ENCODE peak calls at places on chromosomes 16 and 17, in nine cellular contexts. U is CD4-positive, CD25-positive, alpha-beta regulatory T cell; M is A549; X is stomach; O is effector memory CD4-positive, alpha-beta T cell; S is tibial artery; I is adrenal gland; D is uterus; H is vagina. Q is an unnamed sample. For H3K4me1, the result is how much of the 10 kb centered on the place peaks cover.

GRCh38 chr17:81519284-81520020 is 6.9 kb upstream of the ACTG1 start:
- DNase-seq in M (peak), D (peak), I (peak), H (no peak), X (peak), U (peak), O (peak), S (no peak), Q (peak)

GRCh38 chr17:59845595-59846390 is 47.0 kb downstream of the TUBD1 start:
- DNase-seq in X (peak), H (no peak), U (peak), M (peak), O (no peak), D (no peak), I (peak), S (peak), Q (no peak)

GRCh38 chr17:81685108-81685507 is 1.3 kb downstream of the HGS start:
- DNase-seq in D (no peak), S (no peak), I (peak), M (no peak), O (no peak), U (no peak), X (no peak), H (no peak), Q (no peak)

GRCh38 chr17:50097455-50097854 is 2.3 kb downstream of the PDK2 start:
- DNase-seq in H (no peak), I (no peak), D (no peak), S (no peak), O (no peak), M (no peak), U (no peak), X (no peak), Q (no peak)

GRCh38 chr17:8488931-8489330 is 53.2 kb downstream of the NDEL1 start:
- DNase-seq in S (peak), U (no peak), M (peak), H (no peak), X (no peak), O (no peak), D (peak), I (peak), Q (peak)

GRCh38 chr16:2535644-2536021 is 2.2 kb upstream of the PDPK1 start:
- DNase-seq in X (no peak), H (no peak), O (no peak), S (peak), M (peak), D (peak), I (peak), U (no peak), Q (peak)

GRCh38 chr17:75779987-75780889 is 4.4 kb upstream of the UNK start:
- DNase-seq in H (no peak), O (no peak), X (no peak), U (no peak), S (no peak), I (no peak), M (no peak), D (no peak), Q (no peak)

GRCh38 chr17:38693700-38694329 is 11.3 kb upstream of the MLLT6 start:
- DNase-seq in O (no peak), X (peak), D (peak), U (no peak), S (peak), H (no peak), M (no peak), I (peak), Q (no peak)

GRCh38 chr17:46035112-46035818 is 36.2 kb downstream of the STH start:
- DNase-seq in M (no peak), U (no peak), O (peak), D (no peak), H (no peak), S (no peak), X (no peak), I (no peak), Q (no peak)

GRCh38 chr16:22681881-22682291 is 132.1 kb upstream of the HS3ST2 start:
- DNase-seq in D (no peak), H (no peak), S (no peak), I (no peak), U (no peak), M (no peak), O (no peak), X (no peak), Q (no peak)

GRCh38 chr17:71505200-71505599 is 615.6 kb upstream of the SOX9 start:
- DNase-seq in H (no peak), I (no peak), M (no peak), S (no peak), O (no peak), U (no peak), D (no peak), X (no peak), Q (no peak)

GRCh38 chr17:59723607-59724006 is 16.2 kb downstream of the VMP1 start:
- DNase-seq in H (no peak), D (no peak), X (no peak), I (no peak), M (no peak), U (no peak), S (no peak), O (no peak), Q (no peak)

GRCh38 chr17:31512104-31512740 is 120.7 kb downstream of the RAB11FIP4 start:
- DNase-seq in D (no peak), O (no peak), S (no peak), I (no peak), U (no peak), H (no peak), M (no peak), X (no peak), Q (no peak)
- H3K4me1 ChIP-seq in D (under half), O (under half), S (under half), I (under half), U (half or more), H (under half), M (under half), X (under half), Q (under half)

DNA sequence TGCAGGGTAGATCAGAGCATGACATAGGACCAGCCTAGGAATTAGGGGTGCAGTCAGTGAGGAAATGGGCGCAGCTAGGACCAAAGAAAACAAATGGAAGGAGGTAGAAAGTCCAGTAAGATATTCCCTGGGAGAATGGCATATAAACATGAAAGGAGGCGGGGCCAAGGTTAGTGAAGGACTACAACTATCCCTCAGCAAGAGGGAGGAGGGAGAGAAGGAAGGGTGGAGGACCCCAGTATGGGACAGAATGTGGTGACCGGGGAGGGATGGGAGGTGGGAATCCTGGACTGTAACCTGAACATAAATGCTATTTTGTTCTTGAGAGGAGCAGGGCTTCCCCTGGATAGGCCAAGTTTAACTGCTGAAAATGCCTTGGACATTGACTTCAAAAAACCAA is 22.8 kb downstream of the ITGB3 start:
- DNase-seq in O (no peak), U (no peak), S (no peak), D (no peak), M (no peak), X (no peak), H (no peak), I (no peak), Q (no peak)
- H3K4me1 ChIP-seq in O (under half), U (under half), S (under half), D (under half), M (under half), X (under half), H (half or more), I (under half), Q (half or more)

GRCh38 chr17:64006361-64007088 is 8.4 kb downstream of the PRR29 start:
- DNase-seq in D (no peak), U (no peak), I (peak), X (no peak), S (peak), O (no peak), M (no peak), H (peak), Q (no peak)

GRCh38 chr17:64008346-64008745 is 10.2 kb downstream of the PRR29 start:
- DNase-seq in I (no peak), S (no peak), X (no peak), D (no peak), M (no peak), H (no peak), O (no peak), U (no peak), Q (no peak)

GRCh38 chr17:64008830-64009229 is 10.7 kb downstream of the PRR29 start:
- DNase-seq in S (no peak), X (no peak), O (no peak), I (peak), D (no peak), H (peak), U (no peak), M (no peak), Q (peak)

GRCh38 chr17:64009571-64010402 is 10.6 kb downstream of the ICAM2 start:
- DNase-seq in H (no peak), S (no peak), X (no peak), M (no peak), O (no peak), I (peak), U (no peak), D (no peak), Q (no peak)

DNA sequence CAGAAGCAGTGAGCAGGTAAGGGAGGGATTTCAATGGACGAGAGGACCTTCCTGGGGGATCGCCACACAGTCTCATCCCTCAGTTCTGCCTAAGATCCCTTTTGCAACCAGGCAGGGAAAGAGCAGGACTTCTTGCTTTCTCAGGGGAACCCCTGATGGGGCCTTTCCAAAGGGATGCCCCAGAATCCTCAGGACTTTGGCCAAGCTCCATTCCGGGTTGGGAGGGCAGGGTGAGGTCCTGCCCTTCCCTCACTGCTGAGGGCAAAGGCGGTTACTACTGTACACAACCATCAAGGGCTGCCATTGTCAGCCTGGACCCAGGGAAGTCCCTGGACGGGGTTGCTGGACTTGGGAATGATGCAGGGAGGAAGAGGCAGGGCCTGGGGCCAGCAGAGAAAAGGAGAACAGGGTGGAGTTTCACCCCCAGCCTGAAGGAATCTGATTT is 9.7 kb downstream of the PRR29 start:
- DNase-seq in M (no peak), X (no peak), I (peak), U (no peak), O (no peak), S (no peak), D (no peak), H (peak), Q (peak)
- H3K4me1 ChIP-seq in M (under half), X (under half), I (under half), U (half or more), O (under half), S (under half), D (under half), H (under half), Q (under half)

GRCh38 chr17:795276-795675 is 13.1 kb downstream of the MRM3 start:
- DNase-seq in D (no peak), U (no peak), S (no peak), X (no peak), M (no peak), H (no peak), I (no peak), O (no peak), Q (no peak)

GRCh38 chr17:797236-797635 is 15.1 kb downstream of the MRM3 start:
- DNase-seq in I (no peak), O (no peak), D (no peak), S (no peak), H (no peak), X (no peak), U (no peak), M (no peak), Q (no peak)

GRCh38 chr17:795721-796120 is 13.6 kb downstream of the MRM3 start:
- DNase-seq in H (no peak), I (no peak), U (no peak), X (no peak), O (no peak), S (no peak), M (no peak), D (no peak), Q (no peak)

GRCh38 chr17:798246-798645 is 16.1 kb downstream of the MRM3 start:
- DNase-seq in S (no peak), U (no peak), M (no peak), I (no peak), H (no peak), X (no peak), O (no peak), D (no peak), Q (no peak)

DNA sequence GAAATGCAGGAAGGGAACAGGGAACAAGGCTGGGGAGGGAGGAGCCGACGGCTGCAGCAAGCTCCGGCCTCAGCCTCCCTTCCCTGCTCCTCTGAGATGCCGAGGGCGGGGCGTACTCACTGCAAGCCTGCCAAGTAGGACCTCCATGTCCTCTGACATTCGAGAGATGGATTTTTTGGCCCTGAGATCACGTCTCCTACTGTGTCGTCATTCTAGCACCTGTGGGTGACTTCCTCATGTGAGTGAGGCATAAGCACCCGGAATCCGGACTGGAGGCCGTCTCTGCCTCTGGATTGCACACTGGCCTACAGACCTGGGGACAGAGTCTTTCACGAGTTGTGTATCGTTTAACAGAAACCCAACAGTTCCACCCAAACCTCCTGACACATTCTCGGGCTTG is 14.5 kb downstream of the MRM3 start:
- DNase-seq in D (no peak), S (no peak), O (no peak), M (no peak), H (no peak), U (no peak), X (no peak), I (no peak), Q (no peak)
- H3K4me1 ChIP-seq in D (under half), S (under half), O (under half), M (under half), H (under half), U (under half), X (under half), I (under half), Q (under half)

GRCh38 chr17:78588258-78589030 is 11.2 kb upstream of the DNAH17 start:
- DNase-seq in U (no peak), S (no peak), H (no peak), O (no peak), X (no peak), D (no peak), M (no peak), I (no peak), Q (no peak)
- H3K4me1 ChIP-seq in U (under half), S (under half), H (under half), O (under half), X (under half), D (under half), M (under half), I (under half), Q (under half)

DNA sequence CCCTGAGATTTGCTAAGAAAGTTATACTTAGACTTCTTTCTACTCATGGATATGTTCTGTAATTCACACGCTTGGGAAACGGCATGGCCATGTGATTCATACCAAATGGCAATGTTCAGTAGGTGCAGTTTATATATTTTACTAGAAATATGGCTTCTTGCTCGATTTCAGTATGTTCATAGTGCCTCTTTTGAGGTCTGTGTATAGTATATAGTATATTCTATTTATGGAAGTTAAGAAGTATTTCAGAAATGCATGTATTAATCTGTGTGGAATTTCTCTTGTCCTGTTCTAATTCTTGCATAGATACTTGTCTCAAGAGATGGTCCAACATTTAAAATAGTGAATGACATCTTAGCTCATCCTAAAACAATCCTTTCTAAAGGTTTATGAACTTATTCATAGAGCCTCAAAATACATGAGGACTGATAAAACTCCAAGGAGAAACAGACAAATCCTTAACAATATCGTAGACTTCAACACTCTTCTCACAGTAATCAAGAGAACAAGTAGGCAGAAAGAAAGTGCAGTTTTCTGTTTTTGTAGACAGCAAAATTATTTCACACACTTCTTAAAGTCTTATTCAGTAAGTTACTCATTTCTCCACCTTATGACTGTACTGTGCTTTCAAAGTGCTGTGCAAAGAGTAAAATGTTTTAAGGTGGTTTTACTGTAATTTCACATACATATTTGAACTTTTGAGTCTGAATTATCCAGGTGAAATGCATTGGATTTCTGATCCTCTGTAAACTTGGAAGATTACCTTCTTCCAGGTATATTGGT is 11.1 kb downstream of the BPTF start:
- DNase-seq in O (no peak), M (no peak), S (no peak), X (no peak), H (no peak), I (no peak), D (no peak), U (no peak), Q (no peak)
- H3K4me1 ChIP-seq in O (under half), M (under half), S (under half), X (under half), H (half or more), I (under half), D (under half), U (under half), Q (under half)

GRCh38 chr16:55368205-55368604 is 44.2 kb downstream of the IRX6 start:
- DNase-seq in H (no peak), X (no peak), D (no peak), O (no peak), I (no peak), U (no peak), M (no peak), S (no peak), Q (no peak)

GRCh38 chr16:55373489-55373832 is 49.5 kb downstream of the IRX6 start:
- DNase-seq in O (no peak), M (no peak), H (no peak), D (no peak), S (no peak), I (no peak), U (no peak), X (no peak), Q (no peak)

GRCh38 chr16:55372792-55373488 is 48.9 kb downstream of the IRX6 start:
- DNase-seq in H (no peak), M (no peak), S (no peak), X (no peak), O (no peak), D (no peak), I (peak), U (no peak), Q (no peak)

GRCh38 chr16:55369151-55369550 is 45.1 kb downstream of the IRX6 start:
- DNase-seq in M (no peak), S (no peak), U (no peak), D (no peak), O (no peak), X (no peak), I (no peak), H (no peak), Q (no peak)

GRCh38 chr16:55370762-55371482 is 46.9 kb downstream of the IRX6 start:
- DNase-seq in X (peak), D (peak), S (peak), H (no peak), U (no peak), O (no peak), M (peak), I (peak), Q (peak)
- H3K4me1 ChIP-seq in X (under half), D (under half), S (under half), H (under half), U (under half), O (under half), M (under half), I (under half), Q (under half)

GRCh38 chr16:82047787-82048186 is 12.7 kb downstream of the HSD17B2 start:
- DNase-seq in H (no peak), D (no peak), O (no peak), X (no peak), S (no peak), I (no peak), M (no peak), U (no peak), Q (no peak)

GRCh38 chr16:82047374-82047773 is 12.3 kb downstream of the HSD17B2 start:
- DNase-seq in O (no peak), I (no peak), S (no peak), M (no peak), X (no peak), D (no peak), U (no peak), H (no peak), Q (no peak)

GRCh38 chr16:82050909-82051357 is 15.9 kb downstream of the HSD17B2 start:
- DNase-seq in X (no peak), S (no peak), M (no peak), U (no peak), H (no peak), O (no peak), D (no peak), I (no peak), Q (no peak)

GRCh38 chr16:82050506-82050905 is 15.5 kb downstream of the HSD17B2 start:
- DNase-seq in M (no peak), U (no peak), S (no peak), D (no peak), H (no peak), I (no peak), X (no peak), O (no peak), Q (no peak)

GRCh38 chr16:82049484-82049883 is 14.4 kb downstream of the HSD17B2 start:
- DNase-seq in O (no peak), D (no peak), X (no peak), M (no peak), U (no peak), H (no peak), I (no peak), S (no peak), Q (no peak)
- H3K4me1 ChIP-seq in O (under half), D (under half), X (under half), M (under half), U (under half), H (under half), I (under half), S (under half), Q (under half)

DNA sequence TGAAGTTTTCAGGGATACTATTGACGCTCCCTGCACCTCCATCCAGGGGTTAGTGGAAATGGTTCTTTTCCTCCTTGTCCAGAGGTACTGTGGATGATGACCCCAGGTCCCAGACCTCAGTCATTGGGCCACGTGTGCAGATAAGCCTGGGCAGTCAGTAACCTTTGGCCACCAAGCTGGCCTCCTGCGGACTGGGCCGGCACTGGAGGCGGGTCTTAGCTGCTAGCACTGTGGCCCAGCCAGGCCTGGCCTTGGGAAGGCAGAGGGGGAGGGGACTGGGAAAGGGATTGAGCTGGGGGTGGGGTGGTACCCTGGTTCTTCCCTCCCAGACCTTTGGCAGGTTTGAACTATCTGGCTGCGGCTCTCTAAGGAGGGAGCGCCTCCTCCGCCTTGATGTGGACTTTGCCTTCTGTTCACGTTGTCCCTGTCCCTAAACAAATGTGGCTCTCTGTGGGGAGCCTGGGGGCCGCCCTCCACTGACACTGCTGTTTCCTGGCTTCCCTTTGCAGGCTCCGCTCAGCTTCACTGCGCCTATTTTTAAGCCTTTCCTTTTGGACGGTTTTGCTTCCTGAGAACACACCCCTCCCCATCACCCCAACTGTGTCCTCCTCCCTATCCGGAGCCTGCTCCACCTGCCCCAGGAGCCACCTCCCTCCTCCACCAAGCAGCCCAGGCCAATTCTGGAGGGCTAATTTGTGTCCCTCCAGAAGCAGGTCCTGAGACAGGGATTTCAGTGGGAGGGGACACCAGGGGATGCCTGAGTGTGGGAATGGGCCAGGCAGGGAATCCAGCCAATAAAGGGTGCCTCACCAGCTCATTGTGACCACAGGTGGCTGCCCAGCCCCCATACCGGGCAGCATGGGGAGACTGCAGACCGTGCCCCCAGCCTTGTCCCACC is 251.9 kb downstream of the SEC14L1 start:
- DNase-seq in I (peak), S (no peak), X (peak), H (no peak), O (no peak), U (no peak), D (no peak), M (peak), Q (no peak)
- H3K4me1 ChIP-seq in I (half or more), S (under half), X (half or more), H (half or more), O (half or more), U (half or more), D (half or more), M (half or more), Q (half or more)

GRCh38 chr17:40352779-40353394 is 11.7 kb downstream of the GJD3 start:
- DNase-seq in H (no peak), O (no peak), X (no peak), M (peak), S (no peak), I (no peak), U (no peak), D (no peak), Q (no peak)
- H3K4me1 ChIP-seq in H (half or more), O (under half), X (under half), M (half or more), S (under half), I (half or more), U (under half), D (under half), Q (under half)